ENCODE peak calls at places on chromosomes 12 and 14, in five cellular contexts. G is H1, I is SK-N-SH, L is K562, U is GM12878. B is an unnamed sample.

GRCh38 chr12:95741635-95742034 is 48.9 kb downstream of the NTN4 start:
- DNase-seq in G (no peak), I (no peak), L (no peak), U (no peak), B (no peak)

GRCh38 chr12:107320031-107320928 is 226.9 kb upstream of the CRY1 start:
- DNase-seq in G (no peak), I (peak; percentile 59), L (no peak), U (no peak), B (peak; percentile 69)

GRCh38 chr12:124683330-124683662 is 115.9 kb upstream of the NCOR2 start:
- DNase-seq in G (no peak), I (no peak), L (no peak), U (no peak), B (peak; percentile 57)

GRCh38 chr14:104332634-104333270 is 194.4 kb downstream of the KIF26A start:
- DNase-seq in G (no peak), I (no peak), L (no peak), U (no peak), B (no peak)

GRCh38 chr12:51814311-51815088 is 34.0 kb downstream of the FIGNL2 start:
- DNase-seq in G (no peak), I (peak; percentile 95), L (peak; percentile 60), U (no peak), B (peak; percentile 62)

GRCh38 chr14:65156568-65157366 is 54.5 kb upstream of the MAX start:
- DNase-seq in G (no peak), I (no peak), L (no peak), U (peak; percentile 45), B (no peak)

GRCh38 chr12:52615208-52615868 is 3.0 kb downstream of the KRT73 start:
- DNase-seq in G (no peak), I (no peak), L (no peak), U (no peak), B (no peak)

GRCh38 chr12:6868211-6869048 is 1.1 kb downstream of the TPI1 start:
- DNase-seq in G (no peak), I (no peak), L (no peak), U (no peak), B (no peak)

GRCh38 chr12:121582583-121583333 is 1.9 kb upstream of the KDM2B start:
- DNase-seq in G (peak; percentile 82), I (no peak), L (peak; percentile 43), U (no peak), B (peak; percentile 86)

GRCh38 chr12:75086086-75087038 is 123.3 kb downstream of the KCNC2 start:
- DNase-seq in G (no peak), I (no peak), L (no peak), U (no peak), B (no peak)

GRCh38 chr14:99768381-99768780 is 24.8 kb upstream of the EML1 start:
- DNase-seq in G (no peak), I (no peak), L (no peak), U (no peak), B (no peak)

GRCh38 chr12:25935355-25936144 is 22.9 kb upstream of the RASSF8 start:
- DNase-seq in G (no peak), I (no peak), L (no peak), U (no peak), B (no peak)

GRCh38 chr12:67991158-67991557 is 1.9 kb downstream of the IFNG-AS1 start:
- DNase-seq in G (no peak), I (no peak), L (no peak), U (no peak), B (no peak)

GRCh38 chr12:54890339-54890738 is 36.0 kb downstream of the MUCL1 start:
- DNase-seq in G (no peak), I (no peak), L (no peak), U (no peak), B (no peak)

GRCh38 chr12:4855121-4855924 is 54.4 kb upstream of the KCNA1 start:
- DNase-seq in G (peak; percentile 64), I (peak; percentile 65), L (peak; percentile 34), U (peak; percentile 51), B (peak; percentile 66)

GRCh38 chr12:50550530-50551223 is 45.9 kb downstream of the DIP2B start:
- DNase-seq in G (no peak), I (no peak), L (peak; percentile 31), U (no peak), B (no peak)

GRCh38 chr12:89353823-89354629 is 1.7 kb upstream of the DUSP6 start:
- DNase-seq in G (peak; percentile 67), I (peak; percentile 84), L (no peak), U (no peak), B (peak; percentile 85)

GRCh38 chr12:48157889-48158370 is 615 bp upstream of the ASB8 start:
- DNase-seq in G (no peak), I (no peak), L (no peak), U (no peak), B (no peak)

GRCh38 chr12:79555006-79555925 is 135.5 kb downstream of the PAWR start:
- DNase-seq in G (no peak), I (peak; percentile 36), L (no peak), U (no peak), B (peak; percentile 62)

GRCh38 chr12:131608740-131609665 is 101.9 kb upstream of the SFSWAP start:
- DNase-seq in G (peak; percentile 46), I (peak; percentile 84), L (peak; percentile 86), U (no peak), B (peak; percentile 21)

GRCh38 chr12:79685068-79685467 is 5.7 kb downstream of the PAWR start:
- DNase-seq in G (no peak), I (no peak), L (no peak), U (no peak), B (peak; percentile 26)

GRCh38 chr12:17148706-17149105 is 542.7 kb upstream of the LMO3 start:
- DNase-seq in G (no peak), I (no peak), L (no peak), U (no peak), B (no peak)

GRCh38 chr12:100987552-100988277 is 193.1 kb downstream of the ANO4 start:
- DNase-seq in G (no peak), I (peak; percentile 17), L (peak; percentile 12), U (peak; percentile 83), B (peak; percentile 20)

GRCh38 chr14:31682768-31683167 is 121.6 kb downstream of the NUBPL start:
- DNase-seq in G (no peak), I (no peak), L (no peak), U (no peak), B (no peak)

GRCh38 chr14:60722163-60722835 is 1.9 kb downstream of the SIX4 start:
- DNase-seq in G (no peak), I (peak; percentile 58), L (peak; percentile 16), U (no peak), B (peak; percentile 89)

DNA sequence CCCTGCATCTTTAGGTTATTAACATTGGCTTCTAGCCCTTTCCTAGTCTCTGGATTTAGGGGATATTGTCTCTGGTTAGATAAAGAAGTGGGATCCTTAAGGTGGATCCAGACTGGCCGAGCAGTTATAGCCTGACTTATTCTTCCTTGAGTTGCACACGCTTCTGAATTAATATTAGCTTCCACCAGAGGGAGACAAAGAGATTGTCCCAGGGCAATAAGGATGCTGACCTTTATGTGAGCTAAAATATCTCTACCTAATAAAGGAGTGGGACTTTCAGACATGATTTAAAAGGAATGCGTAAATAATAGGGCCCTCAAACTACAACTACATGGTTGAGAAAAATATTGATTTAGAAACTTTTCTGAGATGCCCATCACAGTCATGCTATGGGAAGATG is 139.7 kb downstream of the SLCO1B3 start:
- DNase-seq in G (no peak), I (peak; percentile 4), L (peak; percentile 5), U (peak; percentile 4), B (peak; percentile 6)
- TF ChIP-seq GABPA in G (no peak), I (no peak), L (no peak), U (no peak), B (no peak)

GRCh38 chr12:113006641-113007040 is 28.3 kb downstream of the OAS2 start:
- DNase-seq in G (no peak), I (no peak), L (no peak), U (no peak), B (no peak)
- TF ChIP-seq RFX5 in G (no peak), I (no peak), L (no peak), U (no peak), B (no peak)

GRCh38 chr14:75196468-75196867 is 20.1 kb upstream of the TMED10 start:
- DNase-seq in G (no peak), I (no peak), L (no peak), U (no peak), B (peak; percentile 84)

GRCh38 chr14:75200451-75200850 is 24.0 kb upstream of the TMED10 start:
- DNase-seq in G (no peak), I (no peak), L (no peak), U (no peak), B (no peak)

GRCh38 chr14:75198291-75198933 is 22.0 kb upstream of the TMED10 start:
- DNase-seq in G (no peak), I (peak; percentile 42), L (no peak), U (no peak), B (peak; percentile 16)

GRCh38 chr14:75197338-75197737 is 20.9 kb upstream of the TMED10 start:
- DNase-seq in G (no peak), I (no peak), L (no peak), U (no peak), B (no peak)

GRCh38 chr14:75196064-75196463 is 19.7 kb upstream of the TMED10 start:
- DNase-seq in G (no peak), I (no peak), L (no peak), U (no peak), B (no peak)
- H2AFZ ChIP-seq in G (peak overlapping the region; percentile 7), I (no peak overlapping the region), L (peak overlapping the region; percentile 72), U (no peak overlapping the region), B (no peak overlapping the region)

GRCh38 chr14:92719890-92720323 is 28.5 kb downstream of the LGMN start:
- DNase-seq in G (no peak), I (no peak), L (no peak), U (no peak), B (no peak)
- TF ChIP-seq GABPA in G (no peak), I (no peak), L (no peak), U (no peak), B (no peak)

GRCh38 chr12:12403264-12404248 is 46.7 kb downstream of the BORCS5 start:
- DNase-seq in G (no peak), I (no peak), L (no peak), U (no peak), B (peak; percentile 97)
- TF ChIP-seq RFX5 in G (no peak), I (no peak), L (no peak), U (no peak), B (no peak)

B was measured in HepG2.